ENCODE peak calls at places on chromosomes 4 and X, in seven cellular contexts. A is prostate gland, X is SK-N-SH, O is breast epithelium, V is suprapubic skin, S is Panc1, K is endothelial cell of umbilical vein. W is an unnamed sample.

GRCh38 chr4:81954266-81954665 is 419.5 kb downstream of the HNRNPD start:
- DNase-seq in S (no peak), X (no peak), A (no peak), O (no peak), V (no peak), K (no peak), W (no peak)

GRCh38 chr4:173527103-173527876 is 2.7 kb downstream of the HAND2 start:
- DNase-seq in S (no peak), A (no peak), V (no peak), K (no peak), X (no peak), O (no peak), W (no peak)

GRCh38 chr4:10083331-10083769 is 33.2 kb downstream of the WDR1 start:
- DNase-seq in A (no peak), S (no peak), V (peak), K (no peak), O (peak), X (peak), W (peak)

GRCh38 chrX:69523314-69523713 is 19.2 kb downstream of the NALF2 start:
- DNase-seq in K (no peak), O (no peak), V (no peak), A (no peak), S (no peak), X (no peak), W (no peak)

GRCh38 chrX:79096339-79096638 is 48.2 kb upstream of the GPR174 start:
- DNase-seq in O (no peak), S (no peak), K (peak), V (no peak), A (no peak), X (no peak), W (no peak)

GRCh38 chr4:13498464-13498863 is 14.3 kb upstream of the RAB28 start:
- DNase-seq in X (no peak), S (no peak), O (no peak), A (no peak), V (no peak), K (no peak), W (no peak)

GRCh38 chr4:41307633-41308032 is 50.9 kb downstream of the UCHL1 start:
- DNase-seq in O (no peak), S (no peak), K (peak), V (no peak), A (no peak), X (no peak), W (no peak)

GRCh38 chr4:3862640-3863420 is 96.6 kb downstream of the ADRA2C start:
- DNase-seq in O (no peak), A (no peak), K (peak), X (no peak), V (peak), S (no peak), W (no peak)

GRCh38 chrX:110992611-110993010 is 103.4 kb upstream of the PAK3 start:
- DNase-seq in S (peak), A (no peak), K (no peak), O (no peak), X (peak), V (no peak), W (no peak)

GRCh38 chr4:14646831-14647230 is 355.4 kb upstream of the CPEB2 start:
- DNase-seq in K (no peak), S (no peak), V (no peak), O (no peak), A (no peak), X (no peak), W (no peak)

GRCh38 chr4:151417766-151418376 is 8.9 kb downstream of the FHIP1A start:
- DNase-seq in V (no peak), S (no peak), O (no peak), K (no peak), A (no peak), X (no peak), W (no peak)

GRCh38 chr4:130922955-130923354 is 1827.0 kb downstream of the C4orf33 start:
- DNase-seq in K (no peak), A (no peak), O (no peak), V (no peak), X (no peak), S (no peak), W (no peak)

GRCh38 chr4:120923201-120923522 is 636 bp upstream of the PRDM5 start:
- DNase-seq in S (no peak), O (no peak), K (no peak), V (no peak), A (no peak), X (no peak), W (no peak)

GRCh38 chrX:11386812-11387211 is 93.6 kb downstream of the AMELX start:
- DNase-seq in O (no peak), K (no peak), X (no peak), V (no peak), S (no peak), A (no peak), W (no peak)

GRCh38 chrX:22800360-22800759 is 199.4 kb upstream of the DDX53 start:
- DNase-seq in V (no peak), S (no peak), X (no peak), K (peak), O (no peak), A (no peak), W (no peak)

GRCh38 chr4:120730777-120731320 is 191.7 kb downstream of the PRDM5 start:
- DNase-seq in O (no peak), V (no peak), K (no peak), A (no peak), S (no peak), X (no peak), W (no peak)

GRCh38 chr4:99945718-99946345 is 586 bp downstream of the DNAJB14 start:
- DNase-seq in K (peak), S (no peak), O (no peak), A (no peak), V (no peak), X (peak), W (no peak)

GRCh38 chr4:99947608-99948007 is 1.2 kb upstream of the DNAJB14 start:
- DNase-seq in S (no peak), V (no peak), O (no peak), K (no peak), A (no peak), X (no peak), W (no peak)

GRCh38 chr4:99949034-99949998 is 759 bp downstream of the H2AZ1 start:
- DNase-seq in X (peak), A (peak), O (peak), V (peak), S (peak), K (peak), W (peak)

GRCh38 chr4:99946346-99947189 is at the start of gene DNAJB14:
- DNase-seq in O (peak), X (peak), A (peak), K (peak), S (no peak), V (peak), W (peak)

GRCh38 chr4:99947190-99947578 is 766 bp upstream of the DNAJB14 start:
- DNase-seq in K (peak), O (no peak), X (no peak), S (no peak), A (no peak), V (no peak), W (no peak)
- TF ChIP-seq POLR2AphosphoS5 in K (no peak), O (no peak), X (no peak), S (no peak), A (no peak), V (no peak), W (no peak)

DNA sequence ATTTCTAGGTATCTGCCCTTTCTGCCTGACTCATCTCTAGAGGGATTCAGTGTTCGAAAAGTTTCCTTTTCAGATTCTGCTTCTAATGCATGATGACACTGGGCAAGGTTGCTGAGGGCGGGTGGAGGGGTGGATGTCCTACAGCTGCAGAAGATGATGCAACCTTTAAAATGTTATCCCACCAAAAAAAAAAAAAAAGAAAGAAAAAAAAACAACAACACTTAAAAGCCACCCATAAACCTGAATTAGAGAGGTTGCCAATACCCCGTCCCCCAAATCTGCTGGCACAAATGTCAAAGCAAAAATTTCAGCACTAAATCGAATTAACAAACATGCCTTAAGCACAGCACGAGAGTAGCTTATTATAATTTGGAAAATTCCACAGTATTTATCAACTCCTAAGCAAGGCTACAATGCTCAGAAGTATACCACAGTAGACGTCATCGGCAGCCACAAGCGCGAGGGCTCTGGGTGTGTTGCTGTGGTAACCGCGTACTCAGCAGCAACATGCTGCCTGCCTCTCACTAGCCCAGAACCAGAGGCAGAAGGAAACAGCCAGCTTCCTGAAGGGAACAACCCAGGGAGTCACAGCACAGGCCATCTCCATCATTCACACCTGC is 167.5 kb upstream of the MAP3K15 start:
- DNase-seq in K (no peak), O (no peak), V (peak), A (peak), X (peak), S (no peak), W (peak)
- TF ChIP-seq POLR2AphosphoS5 in K (no peak), O (no peak), V (no peak), A (no peak), X (no peak), S (no peak), W (no peak)

DNA sequence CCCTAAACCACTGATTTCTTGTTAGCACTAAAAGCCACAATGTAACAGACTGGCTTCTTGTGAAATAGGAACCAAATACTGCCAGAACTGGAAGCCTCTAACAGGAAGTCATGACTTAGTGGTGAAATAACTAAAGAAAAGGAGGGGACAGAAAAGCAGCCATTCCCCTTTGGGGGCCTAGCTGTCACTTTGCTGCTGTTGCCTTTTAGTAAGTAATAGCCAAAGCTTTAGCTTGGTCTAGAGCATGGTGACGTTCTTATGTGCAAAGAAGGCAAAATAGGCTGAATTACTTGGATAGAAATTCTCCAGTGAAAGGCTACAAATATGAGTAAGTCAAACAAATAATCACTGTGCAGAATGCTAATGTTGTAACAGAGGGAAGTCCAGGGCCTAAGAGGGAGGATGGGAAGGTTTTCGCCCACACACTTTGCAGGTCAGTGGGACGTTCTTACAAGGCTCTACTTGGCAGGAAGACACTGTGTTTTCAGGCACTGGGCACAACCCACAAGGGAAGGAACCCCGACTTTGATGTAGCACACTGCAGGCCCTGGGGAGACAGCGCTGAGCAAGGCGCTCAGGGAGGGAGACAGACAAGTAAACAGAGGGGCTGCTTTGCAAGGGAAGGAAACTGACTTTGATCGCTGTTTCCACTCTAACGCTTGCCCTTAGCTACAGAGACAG is 16.6 kb downstream of the GAB3 start:
- DNase-seq in K (peak), A (no peak), S (no peak), V (no peak), X (no peak), O (no peak), W (no peak)
- TF ChIP-seq POLR2AphosphoS5 in K (no peak), A (no peak), S (no peak), V (no peak), X (no peak), O (no peak), W (no peak)

GRCh38 chrX:154348114-154348531 is 26.3 kb downstream of the FLNA start:
- DNase-seq in S (no peak), X (no peak), V (no peak), A (no peak), O (no peak), K (no peak), W (no peak)

GRCh38 chrX:154349979-154350378 is 24.5 kb downstream of the FLNA start:
- DNase-seq in S (no peak), A (no peak), X (no peak), O (no peak), K (no peak), V (no peak), W (no peak)

GRCh38 chrX:154348646-154349358 is 25.6 kb downstream of the FLNA start:
- DNase-seq in A (no peak), V (peak), K (no peak), O (no peak), X (no peak), S (no peak), W (no peak)

GRCh38 chrX:154350429-154351182 is 23.8 kb downstream of the FLNA start:
- DNase-seq in X (no peak), O (no peak), K (no peak), A (no peak), V (no peak), S (no peak), W (no peak)

GRCh38 chrX:154349359-154349935 is 25.0 kb downstream of the FLNA start:
- DNase-seq in K (no peak), O (no peak), S (no peak), X (no peak), A (no peak), V (no peak), W (no peak)
- TF ChIP-seq POLR2AphosphoS5 in K (no peak), O (no peak), S (no peak), X (no peak), A (no peak), V (no peak), W (no peak)